ENCODE peak calls at places on chromosomes 11 and 22, in seven cellular contexts. W is WTC11, Z is nephron progenitor cell, L is H9, H is pancreas, D is lower leg skin, X is chondrocyte. P is an unnamed sample.

GRCh38 chr22:27581688-27582087 is 219.9 kb downstream of the MN1 start:
- DNase-seq in W (no peak), L (no peak), X (no peak), H (no peak), D (peak), Z (no peak), P (no peak)

GRCh38 chr22:43047605-43048004 is 32.7 kb upstream of the PACSIN2 start:
- DNase-seq in L (no peak), W (no peak), Z (no peak), X (no peak), H (no peak), D (no peak), P (no peak)

GRCh38 chr22:30940655-30941362 is 27.8 kb downstream of the MORC2 start:
- DNase-seq in W (no peak), X (no peak), Z (no peak), D (no peak), H (no peak), L (no peak), P (no peak)

GRCh38 chr22:45397806-45398205 is 15.6 kb downstream of the SMC1B start:
- DNase-seq in Z (no peak), L (peak), W (no peak), D (no peak), X (no peak), H (no peak), P (no peak)

GRCh38 chr11:32122200-32122599 is 31.3 kb downstream of the RCN1 start:
- DNase-seq in H (no peak), W (no peak), D (no peak), Z (no peak), X (no peak), L (no peak), P (no peak)

GRCh38 chr11:95341246-95341645 is 110.2 kb upstream of the SESN3 start:
- DNase-seq in L (no peak), D (peak), H (no peak), X (no peak), W (no peak), Z (peak), P (no peak)

GRCh38 chr11:116642481-116642880 is 130.3 kb downstream of the BUD13 start:
- DNase-seq in H (no peak), W (no peak), L (no peak), Z (no peak), X (no peak), D (no peak), P (no peak)

GRCh38 chr11:8807544-8808225 is 103.3 kb upstream of the AKIP1 start:
- DNase-seq in D (no peak), W (no peak), X (no peak), H (no peak), L (no peak), Z (no peak), P (no peak)

GRCh38 chr22:45007247-45007945 is 2.4 kb downstream of the PHF21B start:
- DNase-seq in L (peak), W (peak), H (peak), Z (peak), X (no peak), D (no peak), P (peak)

GRCh38 chr22:46085831-46086576 is 64.3 kb upstream of the PPARA start:
- DNase-seq in D (peak), Z (no peak), X (peak), L (no peak), W (no peak), H (peak), P (no peak)

GRCh38 chr22:17265649-17266248 is 46.5 kb upstream of the ADA2 start:
- DNase-seq in H (no peak), Z (no peak), D (no peak), X (no peak), W (no peak), L (no peak), P (no peak)

GRCh38 chr11:100592619-100593309 is 94.3 kb upstream of the ARHGAP42 start:
- DNase-seq in L (no peak), X (no peak), D (no peak), Z (no peak), H (no peak), W (no peak), P (no peak)

GRCh38 chr11:83649468-83649915 is 363.3 kb upstream of the CCDC90B start:
- DNase-seq in W (no peak), Z (no peak), D (no peak), L (no peak), X (no peak), H (no peak), P (no peak)

GRCh38 chr11:95378106-95378505 is 147.1 kb upstream of the SESN3 start:
- DNase-seq in Z (peak), L (no peak), X (no peak), D (no peak), W (no peak), H (no peak), P (no peak)

GRCh38 chr22:19853058-19853878 is 1.4 kb downstream of the GNB1L start:
- DNase-seq in Z (no peak), W (no peak), X (no peak), H (no peak), D (no peak), L (no peak), P (no peak)

GRCh38 chr22:48438096-48438495 is 1389.6 kb downstream of the BRD1 start:
- DNase-seq in W (no peak), X (peak), Z (no peak), D (no peak), H (no peak), L (no peak), P (no peak)

GRCh38 chr11:111730031-111730430 is 36.2 kb downstream of the PPP2R1B start:
- DNase-seq in L (no peak), Z (no peak), X (no peak), D (no peak), H (no peak), W (no peak), P (no peak)

GRCh38 chr11:102920118-102920684 is 35.3 kb downstream of the MMP13 start:
- DNase-seq in D (no peak), X (no peak), L (no peak), W (no peak), H (no peak), Z (no peak), P (no peak)

GRCh38 chr11:111429066-111429506 is 50.0 kb upstream of the POU2AF1 start:
- DNase-seq in Z (peak), L (peak), X (no peak), D (peak), W (peak), H (peak), P (peak)

GRCh38 chr11:67439321-67440228 is 2.1 kb upstream of the PTPRCAP start:
- DNase-seq in X (peak), L (peak), D (no peak), Z (no peak), H (peak), W (peak), P (no peak)

GRCh38 chr11:73833067-73833466 is 43.6 kb downstream of the COA4 start:
- DNase-seq in L (no peak), D (no peak), W (no peak), X (no peak), Z (no peak), H (no peak), P (no peak)

GRCh38 chr11:122843281-122844150 is 5.2 kb downstream of the CRTAM start:
- DNase-seq in Z (no peak), H (no peak), L (no peak), D (no peak), X (no peak), W (no peak), P (no peak)

GRCh38 chr11:105071060-105071732 is 26.1 kb upstream of the CARD16 start:
- DNase-seq in L (no peak), W (no peak), X (no peak), D (no peak), H (no peak), Z (no peak), P (no peak)

GRCh38 chr11:90846628-90847027 is 623.8 kb upstream of the CHORDC1 start:
- DNase-seq in X (no peak), W (no peak), L (no peak), D (no peak), Z (no peak), H (no peak), P (no peak)

GRCh38 chr11:115148101-115148500 is 356.1 kb downstream of the CADM1 start:
- DNase-seq in Z (no peak), X (no peak), D (no peak), L (no peak), W (no peak), H (no peak), P (no peak)

GRCh38 chr11:6611092-6612007 is 666 bp downstream of the TAF10 start:
- DNase-seq in Z (no peak), D (peak), W (peak), X (peak), L (peak), H (peak), P (no peak)

GRCh38 chr11:108543316-108543955 is 45.3 kb upstream of the POGLUT3 start:
- DNase-seq in H (no peak), X (no peak), L (no peak), D (peak), Z (no peak), W (no peak), P (no peak)

GRCh38 chr11:80136991-80137390 is 696.2 kb upstream of the TENM4 start:
- DNase-seq in H (no peak), D (no peak), W (no peak), X (no peak), Z (no peak), L (no peak), P (no peak)
- TF ChIP-seq CTCF in H (no peak), D (no peak), W (no peak), X (no peak), Z (no peak), L (no peak), P (no peak)

GRCh38 chr22:24518774-24519485 is 23.8 kb downstream of the UPB1 start:
- DNase-seq in D (no peak), Z (no peak), X (no peak), L (no peak), H (no peak), W (no peak), P (no peak)

GRCh38 chr22:24525416-24526037 is 29.4 kb downstream of the GUCD1 start:
- DNase-seq in L (peak), Z (peak), H (peak), X (no peak), W (peak), D (peak), P (peak)

GRCh38 chr22:24518228-24518627 is 23.1 kb downstream of the UPB1 start:
- DNase-seq in Z (no peak), D (no peak), H (no peak), X (no peak), W (no peak), L (no peak), P (no peak)

GRCh38 chr22:24523873-24524272 is 28.7 kb downstream of the UPB1 start:
- DNase-seq in W (no peak), Z (no peak), D (no peak), H (no peak), L (no peak), X (no peak), P (no peak)

GRCh38 chr22:24521791-24522245 is 26.7 kb downstream of the UPB1 start:
- DNase-seq in L (peak), Z (no peak), W (peak), H (peak), D (no peak), X (no peak), P (peak)
- TF ChIP-seq CTCF in L (peak), Z (peak), W (no peak), H (peak), D (no peak), X (peak), P (no peak)

DNA sequence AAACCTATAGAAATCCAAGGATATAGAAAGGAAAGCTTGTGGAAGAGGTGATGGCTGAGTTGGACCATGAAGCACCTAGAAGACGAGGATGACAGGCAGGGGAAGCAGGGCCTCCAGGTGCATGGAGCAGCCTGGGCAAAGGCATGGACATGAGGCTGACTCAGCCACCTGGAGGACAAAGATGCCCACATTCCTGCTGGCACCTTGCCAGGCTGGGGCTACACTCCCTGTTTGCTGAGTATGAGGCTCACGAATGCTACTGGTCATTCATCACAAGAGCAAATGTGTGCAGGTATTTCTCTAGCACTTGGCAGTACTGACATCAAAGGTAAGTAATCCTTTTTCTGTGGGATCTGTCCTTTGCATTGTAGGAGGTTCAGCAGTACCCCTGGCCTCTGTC is 7.1 kb upstream of the SCGB2A1 start:
- DNase-seq in Z (no peak), W (no peak), D (no peak), L (no peak), X (no peak), H (peak), P (no peak)
- TF ChIP-seq CTCF in Z (no peak), W (no peak), D (no peak), L (no peak), X (no peak), H (no peak), P (no peak)

DNA sequence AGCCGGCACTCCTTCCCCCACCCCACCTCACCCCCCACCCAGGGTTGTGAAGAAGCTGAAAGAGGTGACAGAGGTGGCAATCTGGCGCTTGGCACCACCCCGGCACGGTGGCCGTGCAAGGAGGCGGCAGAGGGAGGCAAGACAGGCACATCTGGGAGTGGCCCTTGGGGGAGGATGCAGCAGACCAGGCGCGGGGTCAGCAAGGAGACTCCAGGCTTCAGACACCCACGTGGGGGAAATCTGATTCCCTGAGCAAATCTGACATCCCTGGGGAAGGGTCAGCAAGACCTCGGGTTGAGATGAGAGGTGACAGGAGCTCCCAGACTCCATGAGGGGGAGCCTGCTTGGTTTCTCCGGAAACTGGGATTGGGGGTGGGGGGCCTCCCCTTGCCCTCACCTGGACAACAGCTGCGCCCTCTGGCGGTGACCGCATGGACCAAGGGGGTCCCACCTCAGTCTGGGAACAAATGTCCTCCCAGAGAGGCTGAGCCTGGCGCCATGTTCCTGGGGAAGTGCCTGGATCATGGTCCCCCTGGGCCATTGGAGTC is 4.0 kb upstream of the RCOR2 start:
- DNase-seq in D (no peak), H (peak), X (no peak), L (peak), W (peak), Z (peak), P (peak)
- TF ChIP-seq CTCF in D (no peak), H (no peak), X (peak), L (peak), W (peak), Z (peak), P (peak)

GRCh38 chr11:65266210-65266609 is 4.4 kb downstream of the POLA2 start:
- DNase-seq in H (no peak), L (no peak), X (no peak), Z (no peak), D (no peak), W (peak), P (no peak)
- TF ChIP-seq CTCF in H (no peak), L (no peak), X (no peak), Z (no peak), D (no peak), W (peak), P (no peak)

GRCh38 chr11:11207428-11207827 is 145.6 kb downstream of the CSNK2A3 start:
- DNase-seq in D (no peak), Z (no peak), H (no peak), L (no peak), W (no peak), X (no peak), P (no peak)
- TF ChIP-seq CTCF in D (no peak), Z (no peak), H (no peak), L (peak), W (no peak), X (peak), P (no peak)

DNA sequence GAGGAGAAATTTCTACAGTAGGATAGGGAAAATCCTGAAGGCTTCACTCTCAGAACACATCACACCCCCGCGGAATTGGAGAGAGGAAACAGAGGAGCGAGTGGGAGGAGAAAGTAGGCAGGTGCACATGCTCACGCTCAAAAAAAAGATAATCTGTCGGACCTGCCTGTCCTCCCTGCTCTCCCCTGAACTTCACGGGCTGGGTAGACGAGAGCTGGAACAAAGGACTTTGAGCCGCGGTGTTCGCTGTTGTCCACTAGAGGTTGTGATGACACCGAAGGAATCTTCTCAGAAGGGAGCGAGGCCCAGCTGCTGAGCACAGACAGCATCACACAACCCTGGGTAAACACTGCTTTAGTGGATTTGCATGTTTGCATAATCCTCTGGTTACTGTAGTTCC is 5.0 kb downstream of the SEZ6L start:
- DNase-seq in H (no peak), W (peak), L (peak), D (no peak), Z (peak), X (no peak), P (peak)
- TF ChIP-seq CTCF in H (no peak), W (peak), L (peak), D (no peak), Z (peak), X (no peak), P (peak)

DNA sequence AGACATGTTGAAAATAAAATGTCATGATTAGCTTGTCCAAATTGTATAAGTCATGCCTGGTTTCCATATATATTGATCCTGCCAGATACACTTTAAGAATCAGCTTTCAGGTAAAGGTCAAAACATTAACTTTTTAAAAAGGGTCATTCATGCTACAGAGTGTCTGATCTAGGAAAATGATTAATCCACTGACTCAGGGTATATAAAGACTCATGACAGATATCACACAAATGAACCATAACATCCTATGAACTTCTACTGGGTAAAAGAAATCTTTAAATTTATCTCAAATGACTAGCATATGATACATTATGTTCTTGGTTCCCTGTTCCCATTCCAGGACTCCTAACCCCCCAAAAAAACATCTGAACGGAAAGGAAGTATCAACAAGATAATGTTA is 11.7 kb downstream of the MRTFA start:
- DNase-seq in D (no peak), H (no peak), L (no peak), Z (no peak), X (no peak), W (no peak), P (no peak)
- TF ChIP-seq CTCF in D (no peak), H (no peak), L (no peak), Z (no peak), X (no peak), W (no peak), P (no peak)

GRCh38 chr11:18111005-18111404 is 5.1 kb upstream of the SAAL1 start:
- DNase-seq in L (no peak), D (no peak), W (no peak), X (no peak), Z (no peak), H (no peak), P (no peak)
- TF ChIP-seq CTCF in L (no peak), D (no peak), W (no peak), X (no peak), Z (no peak), H (no peak), P (no peak)

GRCh38 chr22:40703174-40703573 is 23.9 kb downstream of the MCHR1 start:
- DNase-seq in W (no peak), Z (no peak), X (no peak), D (no peak), L (no peak), H (no peak), P (no peak)
- TF ChIP-seq CTCF in W (no peak), Z (no peak), X (no peak), D (no peak), L (no peak), H (no peak), P (no peak)